ENCODE peak calls at places on chromosomes 13 and 19, in five cellular contexts. A is mesenchymal stem cell, J is heart left ventricle, L is cardiac muscle cell, R is AG09309. I is an unnamed sample.

GRCh38 chr13:30172593-30173300 is 134.6 kb downstream of the KATNAL1 start:
- DNase-seq in A (no peak), J (no peak), L (no peak), R (no peak), I (no peak)

GRCh38 chr19:34067861-34068271 is 104.4 kb upstream of the LSM14A start:
- DNase-seq in A (no peak), J (no peak), L (no peak), R (no peak), I (no peak)

GRCh38 chr13:101875717-101876393 is 423.4 kb downstream of the ITGBL1 start:
- DNase-seq in A (peak), J (no peak), L (no peak), R (peak), I (no peak)

GRCh38 chr19:6015841-6016545 is 38.1 kb upstream of the RANBP3 start:
- DNase-seq in A (no peak), J (no peak), L (no peak), R (no peak), I (no peak)

GRCh38 chr13:60612593-60612992 is 215.6 kb downstream of the TDRD3 start:
- DNase-seq in A (no peak), J (no peak), L (no peak), R (no peak), I (no peak)

GRCh38 chr19:621819-622218 is 11.5 kb downstream of the POLRMT start:
- DNase-seq in A (no peak), J (no peak), L (no peak), R (no peak), I (no peak)

GRCh38 chr19:5131866-5132561 is 163.1 kb downstream of the KDM4B start:
- DNase-seq in A (no peak), J (no peak), L (no peak), R (no peak), I (no peak)

GRCh38 chr13:76697277-76697676 is 188.9 kb downstream of the KCTD12 start:
- DNase-seq in A (peak), J (no peak), L (no peak), R (no peak), I (no peak)

GRCh38 chr19:13782537-13782936 is 8.3 kb downstream of the C19orf53 start:
- DNase-seq in A (no peak), J (no peak), L (no peak), R (no peak), I (no peak)

GRCh38 chr19:13781547-13781946 is 7.3 kb downstream of the C19orf53 start:
- DNase-seq in A (peak), J (peak), L (peak), R (peak), I (no peak)

GRCh38 chr19:13783565-13784500 is 9.6 kb downstream of the C19orf53 start:
- DNase-seq in A (no peak), J (no peak), L (no peak), R (no peak), I (no peak)

GRCh38 chr19:13788991-13789390 is 6.3 kb upstream of the ZSWIM4 start:
- DNase-seq in A (peak), J (no peak), L (no peak), R (peak), I (peak)

DNA sequence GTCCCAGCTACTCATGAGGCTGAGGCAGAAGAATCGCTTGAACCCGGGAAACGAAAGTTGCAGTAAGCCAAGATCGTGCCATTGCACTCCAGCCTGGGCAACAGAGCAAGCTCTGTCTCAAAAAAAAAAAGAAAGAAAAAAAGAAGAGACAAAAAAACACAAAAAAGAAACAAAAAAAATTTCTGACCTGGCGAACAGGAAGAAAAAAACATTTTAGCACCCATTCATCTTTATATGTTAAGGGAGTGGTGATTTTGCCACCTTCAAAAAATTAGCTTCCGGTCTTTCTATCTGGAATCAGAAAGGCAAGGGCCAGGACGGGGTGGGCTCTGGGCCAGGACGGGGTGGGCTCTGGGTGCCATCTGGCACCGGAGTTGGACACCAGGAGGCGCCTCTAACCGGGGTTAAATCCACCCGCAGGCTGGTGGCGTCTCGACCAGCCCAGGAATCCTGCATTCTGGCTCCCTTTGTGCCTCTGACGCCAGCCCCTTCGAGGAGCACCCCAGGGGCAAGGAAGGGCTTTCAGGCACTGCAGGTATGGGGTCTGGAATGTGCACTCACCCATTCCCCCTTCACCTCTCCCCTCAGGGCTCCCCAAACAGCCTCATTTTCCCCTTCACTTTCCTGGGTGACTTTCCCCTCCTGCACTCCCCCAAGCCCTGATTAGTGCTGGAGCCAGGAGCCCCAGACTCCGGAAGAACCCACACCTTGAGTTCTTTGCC is 10.4 kb upstream of the ZSWIM4 start:
- DNase-seq in A (peak), J (peak), L (peak), R (no peak), I (peak)
- H3K4me3 ChIP-seq in A (no peak), J (no peak), L (no peak), R (no peak), I (no peak)

GRCh38 chr19:46404039-46404883 is 9.1 kb downstream of the CCDC8 start:
- DNase-seq in A (peak), J (peak), L (peak), R (no peak), I (no peak)
- H3K4me3 ChIP-seq in A (peak), J (peak), L (peak), R (peak), I (peak)

GRCh38 chr13:89380101-89380500 is 1708.9 kb downstream of the SLITRK5 start:
- DNase-seq in A (no peak), J (no peak), L (no peak), R (no peak), I (no peak)

GRCh38 chr13:89382986-89383385 is 1711.8 kb downstream of the SLITRK5 start:
- DNase-seq in A (no peak), J (no peak), L (no peak), R (no peak), I (no peak)

GRCh38 chr13:89383891-89384290 is 1712.7 kb downstream of the SLITRK5 start:
- DNase-seq in A (no peak), J (no peak), L (no peak), R (no peak), I (no peak)
- H3K4me3 ChIP-seq in A (no peak), J (no peak), L (no peak), R (no peak), I (no peak)

DNA sequence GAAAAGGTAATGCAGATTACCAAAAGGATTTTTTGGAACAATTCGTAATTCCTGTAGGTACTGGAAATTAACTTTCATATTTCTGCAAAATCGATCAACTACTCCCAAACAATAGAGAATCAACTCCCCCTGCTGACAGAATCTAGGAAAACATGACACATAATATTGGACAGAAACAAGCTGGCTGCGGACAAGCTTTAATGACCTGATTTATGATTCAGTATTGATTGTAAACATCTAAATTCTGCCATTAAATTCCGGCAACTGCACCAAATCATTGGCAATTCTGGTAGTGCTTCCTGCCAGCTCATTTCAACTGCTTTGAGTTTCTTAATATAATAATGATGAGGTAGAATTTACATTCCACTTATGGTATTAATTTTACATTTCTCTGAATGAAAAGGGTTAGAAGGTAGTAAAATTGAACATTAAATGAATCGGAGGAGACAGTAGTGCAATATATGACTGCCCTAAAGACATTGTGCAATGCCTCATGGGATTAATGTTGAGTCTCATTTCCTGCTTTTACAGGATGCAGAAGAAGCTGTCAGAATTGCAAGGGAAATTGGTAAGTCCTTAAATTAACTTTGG is 146.5 kb downstream of the PCCA start:
- DNase-seq in A (peak), J (no peak), L (peak), R (peak), I (no peak)
- H3K4me3 ChIP-seq in A (no peak), J (no peak), L (no peak), R (no peak), I (no peak)

GRCh38 chr13:113110048-113110851 is 4.7 kb downstream of the F7 start:
- DNase-seq in A (no peak), J (no peak), L (no peak), R (no peak), I (peak)
- H3K4me3 ChIP-seq in A (no peak), J (peak), L (no peak), R (no peak), I (peak)

GRCh38 chr13:106145997-106146864 is 389.2 kb downstream of the EFNB2 start:
- DNase-seq in A (no peak), J (no peak), L (peak), R (no peak), I (no peak)

GRCh38 chr13:106143392-106143791 is 392.1 kb downstream of the EFNB2 start:
- DNase-seq in A (no peak), J (no peak), L (no peak), R (no peak), I (no peak)

GRCh38 chr13:106140476-106140875 is 395.0 kb downstream of the EFNB2 start:
- DNase-seq in A (no peak), J (no peak), L (no peak), R (no peak), I (no peak)

GRCh38 chr13:106145070-106145469 is 390.4 kb downstream of the EFNB2 start:
- DNase-seq in A (no peak), J (no peak), L (no peak), R (no peak), I (no peak)

GRCh38 chr13:106143930-106144709 is 391.3 kb downstream of the EFNB2 start:
- DNase-seq in A (no peak), J (no peak), L (no peak), R (no peak), I (no peak)
- H3K4me3 ChIP-seq in A (no peak), J (no peak), L (no peak), R (no peak), I (no peak)

I was measured in CD8-positive, alpha-beta memory T cell.